ENCODE peak calls at places on chromosome 19, in four cellular contexts. A is GM23248, L is OCI-LY7, S is hepatocyte. G is an unnamed sample.
A peak's percentile ranks its signal among the peaks of the same experiment; 100 is the strongest.

GRCh38 chr19:57708641-57709354 is at the start of gene ZNF154:
- DNase-seq in A (peak; percentile 88), L (no peak), S (peak; percentile 87), G (peak; percentile 99)

GRCh38 chr19:14770944-14771839 is 7.2 kb downstream of the ADGRE2 start:
- DNase-seq in A (no peak), L (peak; percentile 20), S (no peak), G (no peak)

GRCh38 chr19:38386300-38386967 is 1.4 kb downstream of the GGN start:
- DNase-seq in A (no peak), L (no peak), S (peak; percentile 26), G (peak; percentile 35)

GRCh38 chr19:39996218-39996810 is 546 bp upstream of the ZNF546 start:
- DNase-seq in A (peak; percentile 74), L (peak; percentile 50), S (peak; percentile 31), G (no peak)

GRCh38 chr19:29260477-29261317 is 47.7 kb upstream of the UQCRFS1 start:
- DNase-seq in A (peak; percentile 28), L (peak; percentile 60), S (peak; percentile 56), G (peak; percentile 75)

GRCh38 chr19:18644144-18645034 is 7.6 kb downstream of the KLHL26 start:
- DNase-seq in A (peak; percentile 54), L (peak; percentile 40), S (no peak), G (no peak)

GRCh38 chr19:42284641-42285341 is 15.7 kb downstream of the CIC start:
- DNase-seq in A (peak; percentile 38), L (peak; percentile 51), S (peak; percentile 30), G (peak; percentile 39)

GRCh38 chr19:45955905-45956608 is 17.6 kb downstream of the NOVA2 start:
- DNase-seq in A (no peak), L (no peak), S (no peak), G (no peak)

GRCh38 chr19:10173527-10173926 is 21.2 kb downstream of the DNMT1 start:
- DNase-seq in A (peak; percentile 58), L (no peak), S (no peak), G (no peak)

GRCh38 chr19:16036941-16037340 is 39.4 kb upstream of the TPM4 start:
- DNase-seq in A (no peak), L (no peak), S (no peak), G (no peak)

GRCh38 chr19:44003461-44004134 is 841 bp downstream of the ZNF230 start:
- DNase-seq in A (peak; percentile 51), L (peak; percentile 19), S (peak; percentile 23), G (peak; percentile 33)

GRCh38 chr19:19262190-19263057 is 10.7 kb downstream of the TM6SF2 start:
- DNase-seq in A (peak; percentile 14), L (no peak), S (no peak), G (peak; percentile 82)

GRCh38 chr19:58563034-58563573 is 4.7 kb upstream of the UBE2M start:
- DNase-seq in A (peak; percentile 33), L (peak; percentile 40), S (peak; percentile 8), G (peak; percentile 50)

GRCh38 chr19:18663940-18664530 is 19.4 kb upstream of the CRTC1 start:
- DNase-seq in A (no peak), L (no peak), S (no peak), G (no peak)

GRCh38 chr19:38044267-38045111 is 137.5 kb downstream of the SIPA1L3 start:
- DNase-seq in A (peak; percentile 80), L (peak; percentile 61), S (no peak), G (no peak)

GRCh38 chr19:1417681-1418493 is 10.5 kb downstream of the DAZAP1 start:
- DNase-seq in A (no peak), L (no peak), S (no peak), G (no peak)

GRCh38 chr19:10603873-10604459 is 16.9 kb upstream of the AP1M2 start:
- DNase-seq in A (no peak), L (peak; percentile 56), S (no peak), G (no peak)

GRCh38 chr19:36152061-36152885 is at the start of gene COX7A1:
- DNase-seq in A (peak; percentile 65), L (no peak), S (no peak), G (peak; percentile 69)

GRCh38 chr19:39409207-39409885 is 2.7 kb downstream of the ZFP36 start:
- DNase-seq in A (peak; percentile 90), L (peak; percentile 77), S (peak; percentile 96), G (peak; percentile 99)

GRCh38 chr19:7516878-7517277 is 975 bp downstream of the ZNF358 start:
- DNase-seq in A (peak; percentile 27), L (no peak), S (no peak), G (no peak)

GRCh38 chr19:18742838-18743237 is 48.3 kb downstream of the COMP start:
- DNase-seq in A (no peak), L (no peak), S (peak; percentile 39), G (no peak)

GRCh38 chr19:1674293-1674679 is 21.9 kb upstream of the TCF3 start:
- DNase-seq in A (no peak), L (no peak), S (no peak), G (no peak)

GRCh38 chr19:10260141-10260584 is 8.1 kb downstream of the MRPL4 start:
- DNase-seq in A (peak; percentile 31), L (no peak), S (peak; percentile 56), G (no peak)

GRCh38 chr19:31943305-31943704 is 402.1 kb upstream of the ZNF507 start:
- DNase-seq in A (no peak), L (no peak), S (no peak), G (peak; percentile 59)

GRCh38 chr19:919157-920050 is 2.3 kb downstream of the KISS1R start:
- DNase-seq in A (no peak), L (no peak), S (peak; percentile 61), G (peak; percentile 75)

GRCh38 chr19:6233051-6233826 is 46.5 kb downstream of the MLLT1 start:
- DNase-seq in A (peak; percentile 75), L (no peak), S (no peak), G (no peak)

GRCh38 chr19:45097776-45098520 is 5.0 kb downstream of the PPP1R37 start:
- DNase-seq in A (peak; percentile 97), L (no peak), S (peak; percentile 92), G (no peak)

GRCh38 chr19:18020212-18021067 is 12.5 kb downstream of the ARRDC2 start:
- DNase-seq in A (peak; percentile 80), L (no peak), S (peak; percentile 49), G (no peak)

GRCh38 chr19:10811391-10812111 is 24.5 kb downstream of the TMED1 start:
- DNase-seq in A (no peak), L (no peak), S (peak; percentile 1), G (no peak)

GRCh38 chr19:50061650-50062049 is 35.8 kb downstream of the ZNF473 start:
- DNase-seq in A (no peak), L (no peak), S (no peak), G (no peak)

GRCh38 chr19:6381030-6381750 is 5.5 kb upstream of the PSPN start:
- DNase-seq in A (no peak), L (no peak), S (no peak), G (no peak)

GRCh38 chr19:7792286-7792685 is 29.2 kb downstream of the CLEC4M start:
- DNase-seq in A (no peak), L (no peak), S (peak; percentile 59), G (peak; percentile 12)

GRCh38 chr19:8526345-8527062 is 12.5 kb upstream of the ZNF414 start:
- DNase-seq in A (peak; percentile 98), L (no peak), S (peak; percentile 96), G (peak; percentile 97)

GRCh38 chr19:18167975-18168645 is 5.5 kb upstream of the IFI30 start:
- DNase-seq in A (peak; percentile 62), L (peak; percentile 78), S (peak; percentile 63), G (peak; percentile 78)

GRCh38 chr19:9039728-9040127 is 29.5 kb upstream of the MUC16 start:
- DNase-seq in A (no peak), L (no peak), S (no peak), G (no peak)

GRCh38 chr19:2087621-2088100 is 8.5 kb downstream of the MOB3A start:
- DNase-seq in A (no peak), L (peak; percentile 92), S (no peak), G (no peak)

DNA sequence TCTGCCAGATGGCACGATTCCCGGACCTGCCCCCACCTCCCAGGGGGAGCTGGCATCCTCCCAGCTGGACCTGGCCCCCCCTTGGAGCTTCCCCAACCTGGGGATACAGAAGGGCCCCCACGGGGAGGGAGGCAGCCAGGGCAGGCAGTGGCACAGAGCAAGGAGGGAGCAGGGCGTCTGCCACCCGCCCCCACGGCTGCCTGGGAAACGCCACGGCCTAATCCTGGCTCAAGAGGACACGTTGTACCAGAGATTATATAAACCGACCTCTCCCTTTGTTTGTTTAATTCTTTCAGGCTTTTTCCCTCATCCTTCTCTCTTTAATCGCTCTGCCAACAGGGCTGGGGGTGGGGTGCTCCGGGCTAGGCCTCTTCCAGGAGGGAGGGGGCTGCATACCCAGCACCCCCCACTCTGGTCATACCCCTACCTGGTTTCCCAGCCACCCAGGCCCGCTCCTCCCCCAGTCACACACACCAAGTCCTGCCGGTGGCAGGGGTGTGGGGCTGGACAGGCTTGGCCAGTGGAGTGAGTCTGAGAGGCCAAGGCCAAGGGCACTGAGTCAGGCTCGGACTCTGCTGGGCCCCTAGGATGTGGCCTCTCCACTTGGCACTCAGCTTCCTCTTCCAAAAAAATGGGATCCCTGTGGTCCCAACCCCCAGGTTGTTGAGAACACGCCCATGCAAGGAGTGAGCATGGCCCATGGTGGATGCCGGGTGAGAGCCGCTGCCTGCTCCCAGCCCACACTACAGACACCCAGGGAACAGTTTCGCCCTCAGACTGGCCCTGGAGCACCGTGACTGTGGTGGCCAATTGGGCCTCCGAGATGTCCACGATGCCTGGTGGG is 29.5 kb upstream of the NFIC start:
- DNase-seq in A (peak; percentile 74), L (no peak), S (peak; percentile 84), G (no peak)
- TF ChIP-seq EZH2phosphoT487 in A (no peak), L (no peak), S (no peak), G (no peak)

GRCh38 chr19:13022111-13022858 is 27.0 kb downstream of the NFIX start:
- DNase-seq in A (peak; percentile 84), L (no peak), S (no peak), G (no peak)
- TF ChIP-seq EZH2phosphoT487 in A (no peak), L (no peak), S (no peak), G (no peak)

GRCh38 chr19:54451997-54452396 is 3.0 kb downstream of the LENG8 start:
- DNase-seq in A (no peak), L (no peak), S (no peak), G (no peak)

GRCh38 chr19:54449701-54450069 is 686 bp downstream of the LENG8 start:
- DNase-seq in A (peak; percentile 78), L (no peak), S (peak; percentile 58), G (no peak)

GRCh38 chr19:54452626-54453025 is 3.6 kb downstream of the LENG8 start:
- DNase-seq in A (no peak), L (no peak), S (no peak), G (no peak)

GRCh38 chr19:54448774-54449700 is at the start of gene LENG8:
- DNase-seq in A (peak; percentile 99), L (peak; percentile 98), S (peak; percentile 99), G (peak; percentile 95)

DNA sequence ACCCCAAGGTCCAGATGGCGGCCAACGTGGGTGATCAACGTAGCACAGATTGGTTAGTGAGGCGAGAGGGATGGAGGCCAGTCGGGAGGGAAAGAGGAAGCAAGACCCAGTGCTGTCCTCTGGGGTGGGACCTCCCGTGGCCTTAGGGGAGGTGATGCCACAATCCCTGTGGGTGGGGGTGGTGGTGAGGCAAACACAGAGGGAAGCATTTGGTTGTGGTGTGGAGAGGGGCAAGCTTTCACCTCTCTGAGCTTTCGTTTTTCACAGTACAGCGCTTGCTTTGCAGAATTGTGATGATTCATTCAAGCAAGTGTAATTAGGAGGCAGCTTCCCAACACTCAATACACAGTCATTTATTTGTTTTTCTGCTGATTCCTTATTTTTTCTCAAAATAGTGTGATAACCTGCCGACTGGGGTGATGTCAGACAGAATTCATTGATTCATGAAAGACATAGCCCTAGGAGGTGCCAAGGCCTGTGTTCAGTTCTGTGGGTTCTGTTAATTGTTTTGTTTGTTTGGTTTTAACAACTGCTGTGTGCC is 2.4 kb downstream of the LENG8 start:
- DNase-seq in A (peak; percentile 77), L (no peak), S (no peak), G (no peak)
- TF ChIP-seq EZH2phosphoT487 in A (no peak), L (no peak), S (no peak), G (no peak)

GRCh38 chr19:34041922-34042521 is 130.3 kb upstream of the LSM14A start:
- DNase-seq in A (peak; percentile 74), L (peak; percentile 62), S (peak; percentile 60), G (peak; percentile 88)
- TF ChIP-seq EZH2phosphoT487 in A (no peak), L (no peak), S (no peak), G (no peak)